ENCODE peak calls at places on chromosome 1, in four cellular contexts. One of them, this sample, is unnamed. For H3K36me3, the result is how much of the 10 kb centered on the place peaks cover.

GRCh38 chr1:87958201-87958600 is 629.5 kb downstream of the LMO4 start:
- DNase-seq in hepatocyte: no peak
- DNase-seq in cardiac muscle cell: no peak
- DNase-seq in vagina: no peak
- DNase-seq in this sample: no peak

GRCh38 chr1:6580588-6581270 is 935 bp downstream of the ZBTB48 start:
- DNase-seq in hepatocyte: peak
- DNase-seq in cardiac muscle cell: no peak
- DNase-seq in vagina: no peak
- DNase-seq in this sample: no peak

GRCh38 chr1:58390051-58390450 is 156.5 kb downstream of the OMA1 start:
- DNase-seq in hepatocyte: no peak
- DNase-seq in cardiac muscle cell: no peak
- DNase-seq in vagina: no peak
- DNase-seq in this sample: no peak

GRCh38 chr1:58896211-58897183 is 112.7 kb upstream of the JUN start:
- DNase-seq in hepatocyte: peak
- DNase-seq in cardiac muscle cell: no peak
- DNase-seq in vagina: no peak
- DNase-seq in this sample: no peak

GRCh38 chr1:57986432-57986831 is 560.1 kb downstream of the OMA1 start:
- DNase-seq in hepatocyte: no peak
- DNase-seq in cardiac muscle cell: no peak
- DNase-seq in vagina: no peak
- DNase-seq in this sample: no peak

GRCh38 chr1:201676061-201676644 is 137.2 kb downstream of the NAV1 start:
- DNase-seq in hepatocyte: peak
- DNase-seq in cardiac muscle cell: peak
- DNase-seq in vagina: no peak
- DNase-seq in this sample: peak

GRCh38 chr1:117268926-117269378 is 58.2 kb upstream of the VTCN1 start:
- DNase-seq in hepatocyte: peak
- DNase-seq in cardiac muscle cell: peak
- DNase-seq in vagina: no peak
- DNase-seq in this sample: no peak

GRCh38 chr1:174990382-174990999 is 9.3 kb upstream of the CACYBP start:
- DNase-seq in hepatocyte: no peak
- DNase-seq in cardiac muscle cell: no peak
- DNase-seq in vagina: no peak
- DNase-seq in this sample: no peak

GRCh38 chr1:178726545-178726944 is 1.5 kb downstream of the RALGPS2 start:
- DNase-seq in hepatocyte: no peak
- DNase-seq in cardiac muscle cell: no peak
- DNase-seq in vagina: no peak
- DNase-seq in this sample: no peak

GRCh38 chr1:78411707-78412106 is 79.1 kb upstream of the PTGFR start:
- DNase-seq in hepatocyte: no peak
- DNase-seq in cardiac muscle cell: no peak
- DNase-seq in vagina: no peak
- DNase-seq in this sample: no peak

GRCh38 chr1:224542783-224543440 is 73.2 kb upstream of the CNIH3 start:
- DNase-seq in hepatocyte: peak
- DNase-seq in cardiac muscle cell: no peak
- DNase-seq in vagina: no peak
- DNase-seq in this sample: peak

GRCh38 chr1:72283204-72284083 is 1.1 kb upstream of the NEGR1 start:
- DNase-seq in hepatocyte: peak
- DNase-seq in cardiac muscle cell: peak
- DNase-seq in vagina: peak
- DNase-seq in this sample: peak

GRCh38 chr1:17923684-17924083 is 168.6 kb downstream of the ACTL8 start:
- DNase-seq in hepatocyte: no peak
- DNase-seq in cardiac muscle cell: no peak
- DNase-seq in vagina: no peak
- DNase-seq in this sample: no peak

GRCh38 chr1:197736689-197737088 is 38.6 kb downstream of the DENND1B start:
- DNase-seq in hepatocyte: no peak
- DNase-seq in cardiac muscle cell: no peak
- DNase-seq in vagina: no peak
- DNase-seq in this sample: peak

GRCh38 chr1:104460880-104461279 is 711.2 kb downstream of the AMY1C start:
- DNase-seq in hepatocyte: no peak
- DNase-seq in cardiac muscle cell: no peak
- DNase-seq in vagina: no peak
- DNase-seq in this sample: no peak

GRCh38 chr1:92907949-92908684 is 53.1 kb downstream of the DIPK1A start:
- DNase-seq in hepatocyte: no peak
- DNase-seq in cardiac muscle cell: no peak
- DNase-seq in vagina: no peak
- DNase-seq in this sample: no peak

GRCh38 chr1:226618380-226618779 is 69.8 kb downstream of the STUM start:
- DNase-seq in hepatocyte: no peak
- DNase-seq in cardiac muscle cell: no peak
- DNase-seq in vagina: no peak
- DNase-seq in this sample: no peak

GRCh38 chr1:2629627-2630497 is 3.0 kb downstream of the MMEL1 start:
- DNase-seq in hepatocyte: no peak
- DNase-seq in cardiac muscle cell: no peak
- DNase-seq in vagina: no peak
- DNase-seq in this sample: no peak

GRCh38 chr1:27438621-27439061 is 46.2 kb downstream of the GPR3 start:
- DNase-seq in hepatocyte: no peak
- DNase-seq in cardiac muscle cell: no peak
- DNase-seq in vagina: no peak
- DNase-seq in this sample: no peak

GRCh38 chr1:15959847-15960446 is 16.0 kb downstream of the ZBTB17 start:
- DNase-seq in hepatocyte: no peak
- DNase-seq in cardiac muscle cell: no peak
- DNase-seq in vagina: no peak
- DNase-seq in this sample: no peak

GRCh38 chr1:183272390-183272801 is 86.3 kb downstream of the LAMC2 start:
- DNase-seq in hepatocyte: no peak
- DNase-seq in cardiac muscle cell: no peak
- DNase-seq in vagina: no peak
- DNase-seq in this sample: peak

GRCh38 chr1:175725684-175726083 is 17.7 kb downstream of the TNR start:
- DNase-seq in hepatocyte: peak
- DNase-seq in cardiac muscle cell: peak
- DNase-seq in vagina: no peak
- DNase-seq in this sample: peak

GRCh38 chr1:170162385-170163226 is 16.8 kb downstream of the NTMT2 start:
- DNase-seq in hepatocyte: peak
- DNase-seq in cardiac muscle cell: peak
- DNase-seq in vagina: no peak
- DNase-seq in this sample: peak

GRCh38 chr1:76142771-76143540 is 68.4 kb downstream of the ST6GALNAC3 start:
- DNase-seq in hepatocyte: no peak
- DNase-seq in cardiac muscle cell: no peak
- DNase-seq in vagina: no peak
- DNase-seq in this sample: no peak

GRCh38 chr1:24289937-24290595 is 29.1 kb upstream of the GRHL3 start:
- DNase-seq in hepatocyte: no peak
- DNase-seq in cardiac muscle cell: no peak
- DNase-seq in vagina: no peak
- DNase-seq in this sample: peak

GRCh38 chr1:63817152-63817667 is 43.4 kb downstream of the ROR1 start:
- DNase-seq in hepatocyte: peak
- DNase-seq in cardiac muscle cell: peak
- DNase-seq in vagina: no peak
- DNase-seq in this sample: peak

GRCh38 chr1:174166530-174167328 is 7.4 kb downstream of the RABGAP1L start:
- DNase-seq in hepatocyte: no peak
- DNase-seq in cardiac muscle cell: no peak
- DNase-seq in vagina: no peak
- DNase-seq in this sample: no peak

GRCh38 chr1:66809736-66810326 is 8.8 kb upstream of the INSL5 start:
- DNase-seq in hepatocyte: peak
- DNase-seq in cardiac muscle cell: no peak
- DNase-seq in vagina: no peak
- DNase-seq in this sample: peak

GRCh38 chr1:231940721-231941120 is 314.1 kb downstream of the DISC1 start:
- DNase-seq in hepatocyte: no peak
- DNase-seq in cardiac muscle cell: no peak
- DNase-seq in vagina: no peak
- DNase-seq in this sample: no peak

GRCh38 chr1:115299266-115299665 is 38.8 kb downstream of the NGF start:
- DNase-seq in hepatocyte: peak
- DNase-seq in cardiac muscle cell: no peak
- DNase-seq in vagina: no peak
- DNase-seq in this sample: no peak

GRCh38 chr1:47527653-47528272 is 89.9 kb downstream of the FOXD2 start:
- DNase-seq in hepatocyte: peak
- DNase-seq in cardiac muscle cell: peak
- DNase-seq in vagina: no peak
- DNase-seq in this sample: peak

GRCh38 chr1:229570891-229571516 is 12.5 kb upstream of the ABCB10 start:
- DNase-seq in hepatocyte: no peak
- DNase-seq in cardiac muscle cell: no peak
- DNase-seq in vagina: no peak
- DNase-seq in this sample: no peak

GRCh38 chr1:95631695-95632094 is 397.7 kb downstream of the RWDD3 start:
- DNase-seq in hepatocyte: no peak
- DNase-seq in cardiac muscle cell: peak
- DNase-seq in vagina: no peak
- DNase-seq in this sample: no peak

GRCh38 chr1:207807395-207808321 is 55.8 kb downstream of the CD46 start:
- DNase-seq in hepatocyte: no peak
- DNase-seq in cardiac muscle cell: no peak
- DNase-seq in vagina: no peak
- DNase-seq in this sample: no peak
- H3K36me3 ChIP-seq in hepatocyte: under half
- H3K36me3 ChIP-seq in cardiac muscle cell: under half
- H3K36me3 ChIP-seq in vagina: under half
- H3K36me3 ChIP-seq in this sample: under half

GRCh38 chr1:220425852-220426251 is 102.1 kb upstream of the MARK1 start:
- DNase-seq in hepatocyte: no peak
- DNase-seq in cardiac muscle cell: no peak
- DNase-seq in vagina: no peak
- DNase-seq in this sample: no peak

DNA sequence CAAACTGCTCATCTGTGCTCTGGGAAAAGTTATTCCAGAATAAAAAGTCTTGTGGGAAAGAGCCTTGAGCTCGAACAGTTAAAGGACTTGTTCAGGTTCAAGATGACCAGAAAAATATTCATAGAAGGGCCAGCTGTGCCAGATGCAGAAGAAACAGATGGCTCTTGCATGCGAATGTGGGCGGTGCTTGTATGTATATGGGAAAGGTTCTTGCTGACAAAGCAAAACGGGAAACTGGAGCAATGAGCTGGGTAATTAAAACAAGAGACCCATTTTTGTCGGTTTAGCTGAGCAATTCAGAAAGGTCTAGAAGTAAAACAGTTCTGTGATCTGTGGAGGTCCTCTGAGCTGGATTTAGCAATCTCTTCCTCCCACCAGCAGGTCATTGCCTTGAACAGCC is 107.2 kb upstream of the MARK1 start:
- DNase-seq in hepatocyte: no peak
- DNase-seq in cardiac muscle cell: no peak
- DNase-seq in vagina: no peak
- DNase-seq in this sample: no peak
- TF ChIP-seq CTCF in hepatocyte: no peak
- TF ChIP-seq CTCF in cardiac muscle cell: no peak
- TF ChIP-seq CTCF in vagina: no peak
- TF ChIP-seq CTCF in this sample: no peak

GRCh38 chr1:206554201-206554600 is 46.9 kb downstream of the RASSF5 start:
- DNase-seq in hepatocyte: no peak
- DNase-seq in cardiac muscle cell: peak
- DNase-seq in vagina: no peak
- DNase-seq in this sample: no peak
- H3K27ac ChIP-seq in hepatocyte: no peak
- H3K27ac ChIP-seq in cardiac muscle cell: peak
- H3K27ac ChIP-seq in vagina: no peak
- H3K27ac ChIP-seq in this sample: no peak

GRCh38 chr1:206111528-206111927 is 5.7 kb downstream of the AVPR1B start:
- DNase-seq in hepatocyte: peak
- DNase-seq in cardiac muscle cell: no peak
- DNase-seq in vagina: no peak
- DNase-seq in this sample: no peak
- H3K36me3 ChIP-seq in hepatocyte: under half
- H3K36me3 ChIP-seq in cardiac muscle cell: under half
- H3K36me3 ChIP-seq in vagina: under half
- H3K36me3 ChIP-seq in this sample: under half

DNA sequence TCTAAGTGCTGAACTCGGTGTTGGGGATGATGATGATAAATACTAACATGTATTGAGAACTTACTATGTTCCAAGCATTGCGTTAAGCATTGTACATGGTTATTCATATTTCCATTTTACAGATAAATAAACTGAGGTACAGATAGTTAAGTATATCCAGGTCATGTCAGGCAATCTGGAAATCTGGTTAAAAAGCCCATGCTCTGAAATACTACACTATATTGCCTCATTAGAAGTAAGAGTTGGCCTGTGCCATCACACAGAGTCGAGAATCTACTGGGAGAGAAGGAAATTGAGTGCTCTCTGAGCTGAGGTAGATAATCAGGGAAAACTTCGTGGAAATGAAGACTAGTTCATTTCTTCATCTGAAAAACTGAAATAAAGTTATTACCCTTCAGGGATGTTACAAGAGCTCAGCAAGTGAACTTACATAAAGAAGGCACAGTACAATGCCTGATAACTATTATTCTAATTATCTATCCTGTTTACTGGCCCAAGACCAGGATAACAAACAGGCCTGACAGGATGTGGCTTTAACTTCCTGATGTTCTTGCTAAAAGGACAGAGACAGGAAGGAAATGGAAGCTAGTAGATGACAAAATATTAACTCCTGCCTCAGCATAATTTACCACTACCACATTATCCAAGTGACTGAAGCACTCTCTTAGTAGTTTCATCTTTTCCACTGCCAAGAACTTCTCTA is 85.6 kb downstream of the EPS15 start:
- DNase-seq in hepatocyte: no peak
- DNase-seq in cardiac muscle cell: no peak
- DNase-seq in vagina: no peak
- DNase-seq in this sample: no peak
- TF ChIP-seq CTCF in hepatocyte: no peak
- TF ChIP-seq CTCF in cardiac muscle cell: no peak
- TF ChIP-seq CTCF in vagina: no peak
- TF ChIP-seq CTCF in this sample: no peak

This sample was measured in brain microvascular endothelial cell.